ENCODE peak calls at places on chromosome 20, in ten cellular contexts. One of them, this sample, is unnamed.
A peak's percentile ranks its signal among the peaks of the same experiment; 100 is the strongest.

GRCh38 chr20:63216849-63217471 is 1.0 kb upstream of the YTHDF1 start:
- DNase-seq in stomach: no peak
- DNase-seq in brain microvascular endothelial cell: no peak
- DNase-seq in body of pancreas: no peak
- DNase-seq in uterus: no peak
- DNase-seq in WERI-Rb-1: no peak
- DNase-seq in neural progenitor cell: peak; percentile 35
- DNase-seq in GM23248: no peak
- DNase-seq in fibroblast of lung: no peak
- DNase-seq in kidney: peak; percentile 77
- DNase-seq in this sample: no peak

GRCh38 chr20:22836877-22837276 is 198.2 kb upstream of the SSTR4 start:
- DNase-seq in stomach: no peak
- DNase-seq in uterus: no peak
- DNase-seq in GM23248: peak; percentile 30
- DNase-seq in neural progenitor cell: no peak
- DNase-seq in WERI-Rb-1: no peak
- DNase-seq in kidney: no peak
- DNase-seq in body of pancreas: no peak
- DNase-seq in brain microvascular endothelial cell: peak; percentile 19
- DNase-seq in fibroblast of lung: no peak
- DNase-seq in this sample: no peak

GRCh38 chr20:46438156-46438750 is 31.8 kb upstream of the ELMO2 start:
- DNase-seq in brain microvascular endothelial cell: peak; percentile 47
- DNase-seq in body of pancreas: no peak
- DNase-seq in GM23248: peak; percentile 62
- DNase-seq in kidney: no peak
- DNase-seq in stomach: no peak
- DNase-seq in WERI-Rb-1: peak; percentile 46
- DNase-seq in fibroblast of lung: peak; percentile 21
- DNase-seq in neural progenitor cell: peak; percentile 65
- DNase-seq in uterus: no peak
- DNase-seq in this sample: peak; percentile 6

GRCh38 chr20:2914160-2914559 is 40.9 kb downstream of the PTPRA start:
- DNase-seq in body of pancreas: no peak
- DNase-seq in brain microvascular endothelial cell: peak; percentile 4
- DNase-seq in fibroblast of lung: no peak
- DNase-seq in WERI-Rb-1: peak; percentile 22
- DNase-seq in stomach: no peak
- DNase-seq in uterus: no peak
- DNase-seq in kidney: no peak
- DNase-seq in neural progenitor cell: no peak
- DNase-seq in GM23248: no peak
- DNase-seq in this sample: no peak

GRCh38 chr20:16106191-16106849 is 466.9 kb downstream of the KIF16B start:
- DNase-seq in GM23248: no peak
- DNase-seq in brain microvascular endothelial cell: no peak
- DNase-seq in neural progenitor cell: no peak
- DNase-seq in WERI-Rb-1: no peak
- DNase-seq in kidney: no peak
- DNase-seq in uterus: no peak
- DNase-seq in body of pancreas: no peak
- DNase-seq in stomach: no peak
- DNase-seq in fibroblast of lung: peak; percentile 2
- DNase-seq in this sample: no peak

GRCh38 chr20:57000441-57000968 is 265.9 kb downstream of the BMP7 start:
- DNase-seq in WERI-Rb-1: no peak
- DNase-seq in brain microvascular endothelial cell: no peak
- DNase-seq in fibroblast of lung: no peak
- DNase-seq in stomach: no peak
- DNase-seq in GM23248: no peak
- DNase-seq in kidney: no peak
- DNase-seq in uterus: no peak
- DNase-seq in neural progenitor cell: no peak
- DNase-seq in body of pancreas: no peak
- DNase-seq in this sample: no peak

GRCh38 chr20:53789913-53790675 is 196.5 kb upstream of the ZNF217 start:
- DNase-seq in stomach: no peak
- DNase-seq in body of pancreas: no peak
- DNase-seq in brain microvascular endothelial cell: no peak
- DNase-seq in uterus: no peak
- DNase-seq in GM23248: peak; percentile 48
- DNase-seq in kidney: no peak
- DNase-seq in WERI-Rb-1: no peak
- DNase-seq in neural progenitor cell: no peak
- DNase-seq in fibroblast of lung: no peak
- DNase-seq in this sample: no peak

GRCh38 chr20:59560588-59561227 is 43.6 kb upstream of the PHACTR3 start:
- DNase-seq in brain microvascular endothelial cell: peak; percentile 14
- DNase-seq in WERI-Rb-1: no peak
- DNase-seq in uterus: no peak
- DNase-seq in fibroblast of lung: no peak
- DNase-seq in neural progenitor cell: peak; percentile 53
- DNase-seq in kidney: no peak
- DNase-seq in GM23248: peak; percentile 67
- DNase-seq in stomach: no peak
- DNase-seq in body of pancreas: no peak
- DNase-seq in this sample: no peak

GRCh38 chr20:45300961-45301360 is 5.7 kb upstream of the RBPJL start:
- DNase-seq in brain microvascular endothelial cell: peak; percentile 38
- DNase-seq in GM23248: peak; percentile 53
- DNase-seq in uterus: no peak
- DNase-seq in body of pancreas: no peak
- DNase-seq in fibroblast of lung: peak; percentile 14
- DNase-seq in WERI-Rb-1: peak; percentile 84
- DNase-seq in kidney: no peak
- DNase-seq in stomach: no peak
- DNase-seq in neural progenitor cell: peak; percentile 68
- DNase-seq in this sample: no peak

GRCh38 chr20:34561661-34562060 is 3.1 kb downstream of the MAP1LC3A start:
- DNase-seq in fibroblast of lung: no peak
- DNase-seq in body of pancreas: no peak
- DNase-seq in WERI-Rb-1: peak; percentile 50
- DNase-seq in kidney: no peak
- DNase-seq in stomach: no peak
- DNase-seq in neural progenitor cell: no peak
- DNase-seq in GM23248: no peak
- DNase-seq in brain microvascular endothelial cell: no peak
- DNase-seq in uterus: no peak
- DNase-seq in this sample: no peak

GRCh38 chr20:43988451-43988850 is 73.8 kb downstream of the TOX2 start:
- DNase-seq in fibroblast of lung: peak; percentile 41
- DNase-seq in WERI-Rb-1: no peak
- DNase-seq in stomach: no peak
- DNase-seq in brain microvascular endothelial cell: no peak
- DNase-seq in uterus: no peak
- DNase-seq in GM23248: no peak
- DNase-seq in neural progenitor cell: no peak
- DNase-seq in kidney: no peak
- DNase-seq in body of pancreas: no peak
- DNase-seq in this sample: no peak

GRCh38 chr20:62287129-62287528 is 15.7 kb upstream of the ADRM1 start:
- DNase-seq in body of pancreas: no peak
- DNase-seq in brain microvascular endothelial cell: no peak
- DNase-seq in uterus: no peak
- DNase-seq in neural progenitor cell: no peak
- DNase-seq in WERI-Rb-1: no peak
- DNase-seq in fibroblast of lung: no peak
- DNase-seq in stomach: no peak
- DNase-seq in kidney: no peak
- DNase-seq in GM23248: no peak
- DNase-seq in this sample: no peak

GRCh38 chr20:3751284-3751663 is 16.3 kb downstream of the ADISSP start:
- DNase-seq in kidney: no peak
- DNase-seq in neural progenitor cell: peak; percentile 35
- DNase-seq in GM23248: no peak
- DNase-seq in uterus: no peak
- DNase-seq in WERI-Rb-1: no peak
- DNase-seq in body of pancreas: no peak
- DNase-seq in fibroblast of lung: no peak
- DNase-seq in brain microvascular endothelial cell: no peak
- DNase-seq in stomach: no peak
- DNase-seq in this sample: no peak

GRCh38 chr20:38892091-38892981 is 33.9 kb upstream of the FAM83D start:
- DNase-seq in body of pancreas: no peak
- DNase-seq in uterus: no peak
- DNase-seq in kidney: no peak
- DNase-seq in fibroblast of lung: no peak
- DNase-seq in WERI-Rb-1: no peak
- DNase-seq in brain microvascular endothelial cell: no peak
- DNase-seq in neural progenitor cell: no peak
- DNase-seq in stomach: no peak
- DNase-seq in GM23248: no peak
- DNase-seq in this sample: no peak

GRCh38 chr20:58017970-58018530 is 210.4 kb downstream of the ANKRD60 start:
- DNase-seq in stomach: no peak
- DNase-seq in WERI-Rb-1: no peak
- DNase-seq in body of pancreas: no peak
- DNase-seq in neural progenitor cell: no peak
- DNase-seq in GM23248: no peak
- DNase-seq in kidney: no peak
- DNase-seq in uterus: no peak
- DNase-seq in brain microvascular endothelial cell: no peak
- DNase-seq in fibroblast of lung: no peak
- DNase-seq in this sample: no peak
- H3K27ac ChIP-seq in stomach: no peak overlapping the region
- H3K27ac ChIP-seq in WERI-Rb-1: no peak overlapping the region
- H3K27ac ChIP-seq in body of pancreas: peak overlapping the region; percentile 85
- H3K27ac ChIP-seq in neural progenitor cell: no peak overlapping the region
- H3K27ac ChIP-seq in GM23248: peak overlapping the region; percentile 93
- H3K27ac ChIP-seq in kidney: no peak overlapping the region
- H3K27ac ChIP-seq in uterus: no peak overlapping the region
- H3K27ac ChIP-seq in brain microvascular endothelial cell: peak overlapping the region; percentile 63
- H3K27ac ChIP-seq in fibroblast of lung: no peak overlapping the region
- H3K27ac ChIP-seq in this sample: no peak overlapping the region

GRCh38 chr20:21101453-21102251 is 4.5 kb downstream of the LINC00237 start:
- DNase-seq in WERI-Rb-1: no peak
- DNase-seq in kidney: peak; percentile 77
- DNase-seq in uterus: no peak
- DNase-seq in GM23248: peak; percentile 23
- DNase-seq in neural progenitor cell: peak; percentile 75
- DNase-seq in stomach: no peak
- DNase-seq in body of pancreas: no peak
- DNase-seq in fibroblast of lung: no peak
- DNase-seq in brain microvascular endothelial cell: no peak
- DNase-seq in this sample: peak; percentile 13

GRCh38 chr20:21099653-21100589 is 6.2 kb downstream of the LINC00237 start:
- DNase-seq in stomach: peak; percentile 55
- DNase-seq in uterus: no peak
- DNase-seq in body of pancreas: no peak
- DNase-seq in kidney: peak; percentile 69
- DNase-seq in fibroblast of lung: no peak
- DNase-seq in brain microvascular endothelial cell: no peak
- DNase-seq in neural progenitor cell: peak; percentile 69
- DNase-seq in GM23248: no peak
- DNase-seq in WERI-Rb-1: no peak
- DNase-seq in this sample: no peak

GRCh38 chr20:21102252-21102609 is 3.9 kb downstream of the LINC00237 start:
- DNase-seq in body of pancreas: no peak
- DNase-seq in stomach: no peak
- DNase-seq in brain microvascular endothelial cell: no peak
- DNase-seq in GM23248: no peak
- DNase-seq in uterus: no peak
- DNase-seq in neural progenitor cell: peak; percentile 50
- DNase-seq in WERI-Rb-1: no peak
- DNase-seq in fibroblast of lung: no peak
- DNase-seq in kidney: no peak
- DNase-seq in this sample: no peak

GRCh38 chr20:21100590-21101452 is 5.3 kb downstream of the LINC00237 start:
- DNase-seq in fibroblast of lung: no peak
- DNase-seq in WERI-Rb-1: no peak
- DNase-seq in neural progenitor cell: peak; percentile 91
- DNase-seq in body of pancreas: no peak
- DNase-seq in GM23248: peak; percentile 26
- DNase-seq in uterus: no peak
- DNase-seq in stomach: no peak
- DNase-seq in kidney: no peak
- DNase-seq in brain microvascular endothelial cell: no peak
- DNase-seq in this sample: no peak

GRCh38 chr20:21096321-21097043 is 9.7 kb downstream of the LINC00237 start:
- DNase-seq in body of pancreas: no peak
- DNase-seq in WERI-Rb-1: no peak
- DNase-seq in stomach: no peak
- DNase-seq in neural progenitor cell: peak; percentile 54
- DNase-seq in uterus: no peak
- DNase-seq in fibroblast of lung: no peak
- DNase-seq in kidney: no peak
- DNase-seq in brain microvascular endothelial cell: peak; percentile 13
- DNase-seq in GM23248: peak; percentile 48
- DNase-seq in this sample: no peak
- H3K4me3 ChIP-seq in body of pancreas: no peak overlapping the region
- H3K4me3 ChIP-seq in WERI-Rb-1: no peak overlapping the region
- H3K4me3 ChIP-seq in stomach: no peak overlapping the region
- H3K4me3 ChIP-seq in neural progenitor cell: no peak overlapping the region
- H3K4me3 ChIP-seq in uterus: no peak overlapping the region
- H3K4me3 ChIP-seq in fibroblast of lung: no peak overlapping the region
- H3K4me3 ChIP-seq in kidney: no peak overlapping the region
- H3K4me3 ChIP-seq in brain microvascular endothelial cell: no peak overlapping the region
- H3K4me3 ChIP-seq in GM23248: no peak overlapping the region
- H3K4me3 ChIP-seq in this sample: no peak overlapping the region

GRCh38 chr20:25055711-25056492 is 2.0 kb downstream of the ACSS1 start:
- DNase-seq in uterus: peak; percentile 13
- DNase-seq in GM23248: peak; percentile 39
- DNase-seq in WERI-Rb-1: no peak
- DNase-seq in neural progenitor cell: no peak
- DNase-seq in kidney: no peak
- DNase-seq in brain microvascular endothelial cell: no peak
- DNase-seq in stomach: peak; percentile 32
- DNase-seq in body of pancreas: peak; percentile 47
- DNase-seq in fibroblast of lung: peak; percentile 42
- DNase-seq in this sample: peak; percentile 51
- H3K27ac ChIP-seq in uterus: peak overlapping the region; percentile 90
- H3K27ac ChIP-seq in GM23248: no peak overlapping the region
- H3K27ac ChIP-seq in WERI-Rb-1: no peak overlapping the region
- H3K27ac ChIP-seq in neural progenitor cell: no peak overlapping the region
- H3K27ac ChIP-seq in kidney: peak overlapping the region; percentile 96
- H3K27ac ChIP-seq in brain microvascular endothelial cell: no peak overlapping the region
- H3K27ac ChIP-seq in stomach: peak overlapping the region; percentile 68
- H3K27ac ChIP-seq in body of pancreas: peak overlapping the region; percentile 94
- H3K27ac ChIP-seq in fibroblast of lung: no peak overlapping the region
- H3K27ac ChIP-seq in this sample: peak overlapping the region; percentile 96

GRCh38 chr20:50189681-50190250 is 864 bp upstream of the CEBPB start:
- DNase-seq in GM23248: peak; percentile 40
- DNase-seq in stomach: peak; percentile 70
- DNase-seq in brain microvascular endothelial cell: no peak
- DNase-seq in neural progenitor cell: peak; percentile 23
- DNase-seq in fibroblast of lung: no peak
- DNase-seq in WERI-Rb-1: peak; percentile 54
- DNase-seq in uterus: peak; percentile 67
- DNase-seq in body of pancreas: peak; percentile 70
- DNase-seq in kidney: peak; percentile 89
- DNase-seq in this sample: peak; percentile 41
- H3K4me3 ChIP-seq in GM23248: no peak overlapping the region
- H3K4me3 ChIP-seq in stomach: peak overlapping the region; percentile 97
- H3K4me3 ChIP-seq in brain microvascular endothelial cell: peak overlapping the region; percentile 98
- H3K4me3 ChIP-seq in neural progenitor cell: peak overlapping the region; percentile 89
- H3K4me3 ChIP-seq in fibroblast of lung: no peak overlapping the region
- H3K4me3 ChIP-seq in WERI-Rb-1: peak overlapping the region; percentile 63
- H3K4me3 ChIP-seq in uterus: no peak overlapping the region
- H3K4me3 ChIP-seq in body of pancreas: peak overlapping the region; percentile 89
- H3K4me3 ChIP-seq in kidney: no peak overlapping the region
- H3K4me3 ChIP-seq in this sample: no peak overlapping the region

GRCh38 chr20:49352821-49353220 is 75.0 kb upstream of the ZNFX1 start:
- DNase-seq in kidney: no peak
- DNase-seq in body of pancreas: no peak
- DNase-seq in neural progenitor cell: no peak
- DNase-seq in GM23248: no peak
- DNase-seq in uterus: no peak
- DNase-seq in fibroblast of lung: no peak
- DNase-seq in WERI-Rb-1: no peak
- DNase-seq in brain microvascular endothelial cell: no peak
- DNase-seq in stomach: no peak
- DNase-seq in this sample: no peak
- H3K27ac ChIP-seq in kidney: no peak overlapping the region
- H3K27ac ChIP-seq in body of pancreas: no peak overlapping the region
- H3K27ac ChIP-seq in neural progenitor cell: no peak overlapping the region
- H3K27ac ChIP-seq in GM23248: no peak overlapping the region
- H3K27ac ChIP-seq in uterus: no peak overlapping the region
- H3K27ac ChIP-seq in fibroblast of lung: no peak overlapping the region
- H3K27ac ChIP-seq in WERI-Rb-1: no peak overlapping the region
- H3K27ac ChIP-seq in brain microvascular endothelial cell: no peak overlapping the region
- H3K27ac ChIP-seq in stomach: no peak overlapping the region
- H3K27ac ChIP-seq in this sample: no peak overlapping the region